ENCODE peak calls at places on chromosome 11, in eight cellular contexts. One of them, this sample, is unnamed.

GRCh38 chr11:124222407-124222806 is 18.5 kb upstream of the OR8G1 start:
- DNase-seq in head of caudate nucleus: no peak
- DNase-seq in psoas muscle: no peak
- DNase-seq in GM12892: no peak
- DNase-seq in stimulated activated CD8-positive, alpha-beta memory T cell treated with anti-CD3 and anti-CD28 coated beads, Interleukin-12 subunit alpha, Interleukin-12 subunit beta, amount 100 ng/mL, for 4 hours: no peak
- DNase-seq in choroid plexus epithelial cell: no peak
- DNase-seq in activated CD4-positive, alpha-beta T cell treated with anti-CD3 and anti-CD28 coated beads, Interleukin-2, amount 50 U/mL, for 1 hour: no peak
- DNase-seq in neural progenitor cell: no peak
- DNase-seq in this sample: no peak

GRCh38 chr11:68657021-68657780 is 27.1 kb upstream of the GAL start:
- DNase-seq in psoas muscle: no peak
- DNase-seq in activated CD4-positive, alpha-beta T cell treated with anti-CD3 and anti-CD28 coated beads, Interleukin-2, amount 50 U/mL, for 1 hour: no peak
- DNase-seq in head of caudate nucleus: no peak
- DNase-seq in GM12892: no peak
- DNase-seq in stimulated activated CD8-positive, alpha-beta memory T cell treated with anti-CD3 and anti-CD28 coated beads, Interleukin-12 subunit alpha, Interleukin-12 subunit beta, amount 100 ng/mL, for 4 hours: no peak
- DNase-seq in neural progenitor cell: no peak
- DNase-seq in choroid plexus epithelial cell: no peak
- DNase-seq in this sample: no peak

GRCh38 chr11:34075178-34075820 is 23.8 kb downstream of the CAPRIN1 start:
- DNase-seq in choroid plexus epithelial cell: peak; percentile 58
- DNase-seq in neural progenitor cell: no peak
- DNase-seq in head of caudate nucleus: no peak
- DNase-seq in GM12892: no peak
- DNase-seq in activated CD4-positive, alpha-beta T cell treated with anti-CD3 and anti-CD28 coated beads, Interleukin-2, amount 50 U/mL, for 1 hour: no peak
- DNase-seq in stimulated activated CD8-positive, alpha-beta memory T cell treated with anti-CD3 and anti-CD28 coated beads, Interleukin-12 subunit alpha, Interleukin-12 subunit beta, amount 100 ng/mL, for 4 hours: no peak
- DNase-seq in psoas muscle: no peak
- DNase-seq in this sample: no peak

GRCh38 chr11:112655386-112655785 is 305.8 kb upstream of the NCAM1 start:
- DNase-seq in GM12892: no peak
- DNase-seq in stimulated activated CD8-positive, alpha-beta memory T cell treated with anti-CD3 and anti-CD28 coated beads, Interleukin-12 subunit alpha, Interleukin-12 subunit beta, amount 100 ng/mL, for 4 hours: no peak
- DNase-seq in choroid plexus epithelial cell: peak; percentile 73
- DNase-seq in activated CD4-positive, alpha-beta T cell treated with anti-CD3 and anti-CD28 coated beads, Interleukin-2, amount 50 U/mL, for 1 hour: no peak
- DNase-seq in psoas muscle: peak; percentile 91
- DNase-seq in neural progenitor cell: no peak
- DNase-seq in head of caudate nucleus: peak; percentile 71
- DNase-seq in this sample: no peak

GRCh38 chr11:65911682-65912568 is 6.9 kb downstream of the C11orf68 start:
- DNase-seq in GM12892: no peak
- DNase-seq in psoas muscle: peak; percentile 69
- DNase-seq in stimulated activated CD8-positive, alpha-beta memory T cell treated with anti-CD3 and anti-CD28 coated beads, Interleukin-12 subunit alpha, Interleukin-12 subunit beta, amount 100 ng/mL, for 4 hours: no peak
- DNase-seq in activated CD4-positive, alpha-beta T cell treated with anti-CD3 and anti-CD28 coated beads, Interleukin-2, amount 50 U/mL, for 1 hour: no peak
- DNase-seq in head of caudate nucleus: no peak
- DNase-seq in choroid plexus epithelial cell: peak; percentile 50
- DNase-seq in neural progenitor cell: peak; percentile 67
- DNase-seq in this sample: no peak

GRCh38 chr11:2270322-2271076 is at the start of gene ASCL2:
- DNase-seq in head of caudate nucleus: no peak
- DNase-seq in activated CD4-positive, alpha-beta T cell treated with anti-CD3 and anti-CD28 coated beads, Interleukin-2, amount 50 U/mL, for 1 hour: no peak
- DNase-seq in choroid plexus epithelial cell: no peak
- DNase-seq in stimulated activated CD8-positive, alpha-beta memory T cell treated with anti-CD3 and anti-CD28 coated beads, Interleukin-12 subunit alpha, Interleukin-12 subunit beta, amount 100 ng/mL, for 4 hours: no peak
- DNase-seq in psoas muscle: peak; percentile 46
- DNase-seq in neural progenitor cell: peak; percentile 40
- DNase-seq in GM12892: no peak
- DNase-seq in this sample: no peak

GRCh38 chr11:98728421-98728820 is 292.3 kb upstream of the CNTN5 start:
- DNase-seq in activated CD4-positive, alpha-beta T cell treated with anti-CD3 and anti-CD28 coated beads, Interleukin-2, amount 50 U/mL, for 1 hour: no peak
- DNase-seq in psoas muscle: no peak
- DNase-seq in choroid plexus epithelial cell: no peak
- DNase-seq in stimulated activated CD8-positive, alpha-beta memory T cell treated with anti-CD3 and anti-CD28 coated beads, Interleukin-12 subunit alpha, Interleukin-12 subunit beta, amount 100 ng/mL, for 4 hours: no peak
- DNase-seq in GM12892: no peak
- DNase-seq in neural progenitor cell: no peak
- DNase-seq in head of caudate nucleus: no peak
- DNase-seq in this sample: no peak

GRCh38 chr11:11148104-11148509 is 204.9 kb downstream of the CSNK2A3 start:
- DNase-seq in GM12892: no peak
- DNase-seq in head of caudate nucleus: no peak
- DNase-seq in stimulated activated CD8-positive, alpha-beta memory T cell treated with anti-CD3 and anti-CD28 coated beads, Interleukin-12 subunit alpha, Interleukin-12 subunit beta, amount 100 ng/mL, for 4 hours: no peak
- DNase-seq in psoas muscle: peak; percentile 93
- DNase-seq in activated CD4-positive, alpha-beta T cell treated with anti-CD3 and anti-CD28 coated beads, Interleukin-2, amount 50 U/mL, for 1 hour: peak; percentile 52
- DNase-seq in neural progenitor cell: peak; percentile 50
- DNase-seq in choroid plexus epithelial cell: peak; percentile 87
- DNase-seq in this sample: no peak

GRCh38 chr11:47786373-47786772 is 19.2 kb upstream of the FNBP4 start:
- DNase-seq in psoas muscle: peak; percentile 77
- DNase-seq in head of caudate nucleus: no peak
- DNase-seq in neural progenitor cell: no peak
- DNase-seq in choroid plexus epithelial cell: peak; percentile 67
- DNase-seq in GM12892: no peak
- DNase-seq in activated CD4-positive, alpha-beta T cell treated with anti-CD3 and anti-CD28 coated beads, Interleukin-2, amount 50 U/mL, for 1 hour: no peak
- DNase-seq in stimulated activated CD8-positive, alpha-beta memory T cell treated with anti-CD3 and anti-CD28 coated beads, Interleukin-12 subunit alpha, Interleukin-12 subunit beta, amount 100 ng/mL, for 4 hours: no peak
- DNase-seq in this sample: no peak

GRCh38 chr11:59787255-59787588 is 23.4 kb downstream of the MRPL16 start:
- DNase-seq in head of caudate nucleus: no peak
- DNase-seq in activated CD4-positive, alpha-beta T cell treated with anti-CD3 and anti-CD28 coated beads, Interleukin-2, amount 50 U/mL, for 1 hour: no peak
- DNase-seq in GM12892: no peak
- DNase-seq in choroid plexus epithelial cell: no peak
- DNase-seq in neural progenitor cell: no peak
- DNase-seq in psoas muscle: no peak
- DNase-seq in stimulated activated CD8-positive, alpha-beta memory T cell treated with anti-CD3 and anti-CD28 coated beads, Interleukin-12 subunit alpha, Interleukin-12 subunit beta, amount 100 ng/mL, for 4 hours: no peak
- DNase-seq in this sample: no peak

This sample was measured in activated B cell treated with CpG ODN at 0.5 μM for 24 hours.